ENCODE peak calls at places on chromosomes 6 and 20, in four cellular contexts. D is GM12878, P is NT2/D1, N is H1. G is an unnamed sample.

GRCh38 chr6:88808381-88808780 is 155.0 kb downstream of the RNGTT start:
- DNase-seq in P (no peak), N (no peak), D (no peak), G (no peak)

GRCh38 chr20:17449039-17449438 is 82.1 kb downstream of the BFSP1 start:
- DNase-seq in D (no peak), P (no peak), N (no peak), G (no peak)

GRCh38 chr20:38805502-38805957 is at the start of gene PPP1R16B:
- DNase-seq in P (peak), D (no peak), N (peak), G (peak)

GRCh38 chr6:47862731-47863130 is 80.9 kb downstream of the OPN5 start:
- DNase-seq in D (no peak), N (no peak), P (no peak), G (no peak)

GRCh38 chr20:18006684-18007083 is 37.9 kb downstream of the MGME1 start:
- DNase-seq in D (no peak), N (no peak), P (no peak), G (no peak)

GRCh38 chr6:84360039-84360438 is 132.6 kb upstream of the CEP162 start:
- DNase-seq in P (no peak), N (no peak), D (no peak), G (no peak)

GRCh38 chr6:146339716-146340115 is 203.9 kb upstream of the RAB32 start:
- DNase-seq in P (no peak), N (no peak), D (no peak), G (no peak)

GRCh38 chr20:25270829-25271251 is 23.0 kb downstream of the PYGB start:
- DNase-seq in P (no peak), N (peak), D (no peak), G (no peak)

GRCh38 chr20:15859061-15859460 is 714.2 kb downstream of the KIF16B start:
- DNase-seq in D (no peak), N (no peak), P (no peak), G (no peak)

GRCh38 chr6:39688494-39688893 is 36.7 kb downstream of the KIF6 start:
- DNase-seq in D (no peak), P (no peak), N (no peak), G (no peak)

GRCh38 chr20:4794846-4795245 is 73.1 kb downstream of the PRND start:
- DNase-seq in D (no peak), P (no peak), N (no peak), G (no peak)

GRCh38 chr20:13644010-13644409 is 5.3 kb upstream of the TASP1 start:
- DNase-seq in N (no peak), D (no peak), P (no peak), G (no peak)

GRCh38 chr6:139323511-139324445 is 32.0 kb upstream of the TXLNB start:
- DNase-seq in N (peak), D (no peak), P (peak), G (no peak)

GRCh38 chr6:101824551-101825345 is 431.2 kb downstream of the GRIK2 start:
- DNase-seq in P (no peak), D (no peak), N (no peak), G (no peak)

GRCh38 chr6:75279418-75279817 is 5.2 kb downstream of the TMEM30A start:
- DNase-seq in N (no peak), D (no peak), P (no peak), G (no peak)

GRCh38 chr6:84976516-84977420 is 212.4 kb upstream of the TBX18 start:
- DNase-seq in N (no peak), P (no peak), D (no peak), G (no peak)

GRCh38 chr6:108689279-108690161 is 128.8 kb downstream of the FOXO3 start:
- DNase-seq in D (no peak), P (no peak), N (no peak), G (no peak)

GRCh38 chr20:22099348-22099747 is 393.9 kb downstream of the PAX1 start:
- DNase-seq in P (no peak), D (peak), N (no peak), G (no peak)

GRCh38 chr6:39466664-39467063 is 144.2 kb upstream of the KCNK16 start:
- DNase-seq in D (no peak), P (no peak), N (no peak), G (no peak)

GRCh38 chr20:47758517-47759450 is 26.5 kb downstream of the SULF2 start:
- DNase-seq in P (no peak), N (no peak), D (no peak), G (no peak)

GRCh38 chr6:63427951-63428350 is 108.2 kb upstream of the LGSN start:
- DNase-seq in P (no peak), N (no peak), D (no peak), G (no peak)

GRCh38 chr6:63425493-63425892 is 105.7 kb upstream of the LGSN start:
- DNase-seq in D (no peak), N (no peak), P (no peak), G (no peak)

GRCh38 chr6:63430985-63431519 is 111.3 kb upstream of the LGSN start:
- DNase-seq in D (no peak), N (no peak), P (no peak), G (no peak)

GRCh38 chr6:63424636-63425035 is 104.9 kb upstream of the LGSN start:
- DNase-seq in D (no peak), N (no peak), P (no peak), G (no peak)

GRCh38 chr6:63426844-63427243 is 107.1 kb upstream of the LGSN start:
- DNase-seq in D (no peak), N (no peak), P (no peak), G (no peak)
- TF ChIP-seq SUZ12 in D (no peak), N (no peak), P (no peak), G (no peak)

DNA sequence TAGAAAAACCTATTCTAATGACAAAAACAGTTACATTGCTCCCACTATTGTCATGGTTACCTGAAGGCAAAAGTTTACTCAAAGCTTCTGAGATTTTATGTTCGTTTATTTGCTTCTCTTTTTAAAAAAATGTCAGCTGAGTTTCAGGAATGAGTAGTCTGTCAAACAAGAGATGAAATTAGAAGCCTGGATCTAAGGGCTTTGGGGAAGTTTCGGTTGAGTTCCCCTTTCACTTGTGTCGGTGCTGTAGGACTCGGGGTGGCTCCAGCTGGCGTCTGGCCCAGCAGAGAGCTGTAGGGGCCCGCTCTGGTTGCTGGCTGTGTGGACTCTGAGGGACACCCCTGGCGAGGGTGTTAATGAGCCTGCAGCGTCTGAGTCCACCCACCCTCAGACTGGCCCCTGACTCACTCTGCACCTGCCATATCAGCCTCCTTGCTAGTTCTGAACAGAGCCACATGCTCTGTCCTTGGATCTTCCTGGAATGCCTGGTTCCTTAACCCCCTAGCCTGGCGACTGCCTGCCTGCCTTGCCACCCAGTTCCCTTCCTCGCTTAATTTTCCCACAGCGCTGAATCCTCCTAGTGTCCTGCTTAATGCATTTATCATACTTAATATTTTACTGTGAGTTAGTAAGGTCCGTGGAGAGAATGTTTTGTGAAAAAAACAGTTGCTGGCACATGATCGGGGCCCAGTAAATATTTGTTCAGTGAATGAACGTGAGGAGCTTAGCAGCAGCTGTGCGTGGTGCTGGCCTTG is 1.4 kb downstream of the DNAJC5 start:
- DNase-seq in P (no peak), N (no peak), D (no peak), G (no peak)
- TF ChIP-seq SUZ12 in P (no peak), N (no peak), D (no peak), G (no peak)

GRCh38 chr6:30156262-30156599 is 4.8 kb downstream of the TRIM10 start:
- DNase-seq in N (no peak), D (no peak), P (no peak), G (peak)
- TF ChIP-seq SUZ12 in N (no peak), D (no peak), P (no peak), G (no peak)

GRCh38 chr20:20452254-20452676 is 84.4 kb downstream of the INSM1 start:
- DNase-seq in D (peak), P (peak), N (peak), G (no peak)

GRCh38 chr20:20454367-20454766 is 86.5 kb downstream of the INSM1 start:
- DNase-seq in P (no peak), N (no peak), D (no peak), G (no peak)

GRCh38 chr20:20446613-20447012 is 78.7 kb downstream of the INSM1 start:
- DNase-seq in N (no peak), D (no peak), P (no peak), G (no peak)

GRCh38 chr20:20448891-20449290 is 81.0 kb downstream of the INSM1 start:
- DNase-seq in D (no peak), N (no peak), P (no peak), G (no peak)

GRCh38 chr20:20450461-20451027 is 82.6 kb downstream of the INSM1 start:
- DNase-seq in P (no peak), D (no peak), N (no peak), G (no peak)
- TF ChIP-seq SUZ12 in P (no peak), D (no peak), N (no peak), G (no peak)

GRCh38 chr6:157436944-157437336 is 56.0 kb downstream of the ZDHHC14 start:
- DNase-seq in N (no peak), P (no peak), D (no peak), G (no peak)
- TF ChIP-seq SUZ12 in N (no peak), P (no peak), D (no peak), G (no peak)

GRCh38 chr20:53944796-53945195 is 125.6 kb downstream of the BCAS1 start:
- DNase-seq in N (no peak), D (no peak), P (no peak), G (no peak)

GRCh38 chr20:53942121-53942816 is 128.1 kb downstream of the BCAS1 start:
- DNase-seq in N (peak), P (peak), D (peak), G (no peak)

GRCh38 chr20:53942973-53943372 is 127.4 kb downstream of the BCAS1 start:
- DNase-seq in D (no peak), P (no peak), N (peak), G (no peak)

GRCh38 chr20:53945478-53945877 is 124.9 kb downstream of the BCAS1 start:
- DNase-seq in N (no peak), D (no peak), P (no peak), G (no peak)

GRCh38 chr20:53943522-53944291 is 126.7 kb downstream of the BCAS1 start:
- DNase-seq in P (no peak), D (no peak), N (peak), G (peak)
- TF ChIP-seq SUZ12 in P (no peak), D (no peak), N (no peak), G (no peak)

GRCh38 chr6:33160728-33161323 is 31.4 kb downstream of the COL11A2 start:
- DNase-seq in P (no peak), D (no peak), N (no peak), G (no peak)
- TF ChIP-seq SUZ12 in P (no peak), D (no peak), N (no peak), G (no peak)

G was measured in HEK293T.